ENCODE peak calls at places on chromosomes 2 and 18, in seven cellular contexts. R is HTR-8/SVneo, Q is psoas muscle, K is AG10803, N is GDM1, F is anterior cingulate cortex, W is NCI-H1092. M is an unnamed sample.

GRCh38 chr18:23257686-23258565 is 122.6 kb downstream of the CABLES1 start:
- DNase-seq in R (no peak), Q (no peak), K (peak; percentile 72), N (no peak), F (peak; percentile 42), W (no peak), M (no peak)

GRCh38 chr18:41466436-41467160 is 488.4 kb upstream of the PIK3C3 start:
- DNase-seq in R (no peak), Q (no peak), K (no peak), N (no peak), F (no peak), W (no peak), M (no peak)

GRCh38 chr18:10850828-10851227 is 298.5 kb downstream of the PIEZO2 start:
- DNase-seq in R (no peak), Q (no peak), K (no peak), N (no peak), F (no peak), W (no peak), M (no peak)

GRCh38 chr2:220847587-220847986 is 724.5 kb downstream of the EPHA4 start:
- DNase-seq in R (peak; percentile 57), Q (no peak), K (peak; percentile 66), N (no peak), F (no peak), W (no peak), M (peak; percentile 69)

GRCh38 chr2:30341500-30342267 is 105.4 kb upstream of the LCLAT1 start:
- DNase-seq in R (no peak), Q (no peak), K (no peak), N (no peak), F (no peak), W (no peak), M (no peak)

GRCh38 chr2:225025917-225026571 is 16.2 kb downstream of the DOCK10 start:
- DNase-seq in R (peak; percentile 56), Q (no peak), K (peak; percentile 93), N (peak; percentile 55), F (no peak), W (no peak), M (no peak)

GRCh38 chr18:48990497-48991298 is 39.9 kb upstream of the SMAD7 start:
- DNase-seq in R (no peak), Q (no peak), K (peak; percentile 61), N (no peak), F (no peak), W (no peak), M (no peak)

GRCh38 chr2:196131949-196132925 is 39.1 kb downstream of the STK17B start:
- DNase-seq in R (no peak), Q (no peak), K (no peak), N (no peak), F (no peak), W (no peak), M (no peak)

GRCh38 chr2:71930073-71930681 is 217.5 kb downstream of the CYP26B1 start:
- DNase-seq in R (no peak), Q (no peak), K (peak; percentile 96), N (no peak), F (no peak), W (peak; percentile 70), M (no peak)

GRCh38 chr2:218892693-218893348 is 12.2 kb downstream of the WNT10A start:
- DNase-seq in R (peak; percentile 52), Q (peak; percentile 82), K (peak; percentile 34), N (peak; percentile 66), F (no peak), W (peak; percentile 51), M (no peak)

GRCh38 chr18:35497006-35497333 is 790 bp downstream of the INO80C start:
- DNase-seq in R (no peak), Q (no peak), K (peak; percentile 26), N (no peak), F (no peak), W (peak; percentile 36), M (no peak)

GRCh38 chr2:29260151-29260772 is 145.0 kb downstream of the CLIP4 start:
- DNase-seq in R (peak; percentile 39), Q (no peak), K (peak; percentile 20), N (no peak), F (no peak), W (no peak), M (no peak)

GRCh38 chr2:40797115-40797514 is 345.2 kb upstream of the SLC8A1 start:
- DNase-seq in R (no peak), Q (no peak), K (no peak), N (no peak), F (no peak), W (no peak), M (no peak)

GRCh38 chr2:136288249-136288648 is 170.3 kb upstream of the CXCR4 start:
- DNase-seq in R (no peak), Q (no peak), K (no peak), N (no peak), F (no peak), W (no peak), M (no peak)

GRCh38 chr2:231571810-231572209 is 20.9 kb upstream of the TEX44 start:
- DNase-seq in R (no peak), Q (no peak), K (no peak), N (no peak), F (no peak), W (no peak), M (no peak)

GRCh38 chr2:127661949-127662510 is 13.3 kb downstream of the LIMS2 start:
- DNase-seq in R (no peak), Q (peak; percentile 69), K (peak; percentile 34), N (no peak), F (no peak), W (no peak), M (peak; percentile 22)

GRCh38 chr2:219772103-219772502 is 144.7 kb downstream of the SLC4A3 start:
- DNase-seq in R (no peak), Q (no peak), K (no peak), N (no peak), F (no peak), W (peak; percentile 70), M (no peak)

GRCh38 chr2:62724886-62725711 is 19.6 kb downstream of the EHBP1 start:
- DNase-seq in R (peak; percentile 30), Q (no peak), K (no peak), N (no peak), F (peak; percentile 52), W (no peak), M (peak; percentile 49)

GRCh38 chr2:146262606-146263005 is 1582.2 kb upstream of the ACVR2A start:
- DNase-seq in R (no peak), Q (no peak), K (no peak), N (no peak), F (no peak), W (no peak), M (no peak)

GRCh38 chr2:8685697-8686358 is 4.0 kb downstream of the ID2 start:
- DNase-seq in R (peak; percentile 76), Q (peak; percentile 81), K (peak; percentile 27), N (peak; percentile 50), F (peak; percentile 47), W (peak; percentile 28), M (no peak)

GRCh38 chr18:77114564-77115391 is 17.8 kb downstream of the MBP start:
- DNase-seq in R (no peak), Q (peak; percentile 97), K (peak; percentile 98), N (peak; percentile 98), F (peak; percentile 41), W (no peak), M (peak; percentile 97)

GRCh38 chr2:70596739-70597138 is 43.1 kb upstream of the TGFA start:
- DNase-seq in R (peak; percentile 72), Q (no peak), K (peak; percentile 50), N (peak; percentile 47), F (no peak), W (no peak), M (no peak)

GRCh38 chr2:25606892-25607291 is 66.5 kb downstream of the DTNB start:
- DNase-seq in R (peak; percentile 42), Q (no peak), K (peak; percentile 22), N (no peak), F (no peak), W (no peak), M (no peak)

GRCh38 chr2:239230318-239231052 is 170.3 kb downstream of the HDAC4 start:
- DNase-seq in R (no peak), Q (no peak), K (no peak), N (no peak), F (no peak), W (no peak), M (no peak)

GRCh38 chr2:10526281-10526680 is 78.2 kb upstream of the ODC1 start:
- DNase-seq in R (no peak), Q (no peak), K (no peak), N (no peak), F (no peak), W (no peak), M (no peak)

GRCh38 chr2:231715988-231716616 is 7.8 kb downstream of the PTMA start:
- DNase-seq in R (no peak), Q (peak; percentile 53), K (peak; percentile 23), N (no peak), F (no peak), W (no peak), M (no peak)

GRCh38 chr2:175154670-175155082 is 13.3 kb downstream of the ATF2 start:
- DNase-seq in R (peak; percentile 41), Q (no peak), K (peak; percentile 69), N (no peak), F (no peak), W (no peak), M (no peak)

GRCh38 chr2:217038001-217038400 is 178.1 kb upstream of the TNP1 start:
- DNase-seq in R (no peak), Q (no peak), K (no peak), N (no peak), F (no peak), W (no peak), M (no peak)